ENCODE peak calls at places on chromosome 17, in five cellular contexts. Z is body of pancreas, D is uterus, W is ascending aorta, H is A549. J is an unnamed sample.

GRCh38 chr17:15947331-15947730 is 2.4 kb downstream of the ADORA2B start:
- DNase-seq in Z (no peak), D (no peak), W (no peak), H (no peak), J (no peak)

GRCh38 chr17:81471804-81472456 is 40.7 kb downstream of the ACTG1 start:
- DNase-seq in Z (peak; percentile 52), D (peak; percentile 88), W (no peak), H (peak; percentile 80), J (no peak)

GRCh38 chr17:78127888-78128615 is 503 bp downstream of the TMC6 start:
- DNase-seq in Z (peak; percentile 53), D (no peak), W (no peak), H (no peak), J (no peak)

GRCh38 chr17:82457071-82457789 is 1.3 kb upstream of the NARF start:
- DNase-seq in Z (no peak), D (no peak), W (no peak), H (no peak), J (no peak)

GRCh38 chr17:21368545-21369246 is 7.5 kb upstream of the KCNJ12 start:
- DNase-seq in Z (no peak), D (no peak), W (no peak), H (no peak), J (no peak)

GRCh38 chr17:81667754-81668153 is 1.2 kb downstream of the CCDC137 start:
- DNase-seq in Z (no peak), D (no peak), W (no peak), H (no peak), J (no peak)

GRCh38 chr17:80446645-80447405 is 29.6 kb downstream of the NPTX1 start:
- DNase-seq in Z (no peak), D (no peak), W (no peak), H (no peak), J (no peak)

GRCh38 chr17:73211745-73212144 is 18.9 kb downstream of the COG1 start:
- DNase-seq in Z (no peak), D (no peak), W (no peak), H (no peak), J (no peak)

GRCh38 chr17:42518046-42518754 is 17.8 kb upstream of the NAGLU start:
- DNase-seq in Z (peak; percentile 78), D (peak; percentile 91), W (peak; percentile 87), H (peak; percentile 92), J (peak; percentile 80)

GRCh38 chr17:69361156-69361555 is 34.2 kb upstream of the ABCA5 start:
- DNase-seq in Z (no peak), D (no peak), W (no peak), H (no peak), J (no peak)

GRCh38 chr17:1055751-1056645 is 59.1 kb downstream of the TIMM22 start:
- DNase-seq in Z (peak; percentile 71), D (peak; percentile 70), W (no peak), H (peak; percentile 64), J (no peak)

GRCh38 chr17:48795444-48796162 is 21.4 kb downstream of the TTLL6 start:
- DNase-seq in Z (peak; percentile 48), D (peak; percentile 48), W (no peak), H (peak; percentile 92), J (no peak)

GRCh38 chr17:40241435-40241834 is 22.3 kb downstream of the WIPF2 start:
- DNase-seq in Z (no peak), D (no peak), W (no peak), H (no peak), J (no peak)

GRCh38 chr17:75504347-75505151 is 10.8 kb downstream of the CASKIN2 start:
- DNase-seq in Z (peak; percentile 65), D (no peak), W (no peak), H (peak; percentile 61), J (no peak)

GRCh38 chr17:79053251-79053925 is 21.2 kb upstream of the ENGASE start:
- DNase-seq in Z (no peak), D (no peak), W (no peak), H (no peak), J (no peak)

GRCh38 chr17:29158515-29159275 is 21.5 kb downstream of the MYO18A start:
- DNase-seq in Z (peak; percentile 56), D (no peak), W (no peak), H (no peak), J (no peak)

GRCh38 chr17:12842936-12843335 is 53.6 kb downstream of the ARHGAP44 start:
- DNase-seq in Z (no peak), D (no peak), W (no peak), H (no peak), J (no peak)

GRCh38 chr17:53627511-53627910 is 195.2 kb upstream of the KIF2B start:
- DNase-seq in Z (no peak), D (no peak), W (no peak), H (peak; percentile 26), J (no peak)

GRCh38 chr17:76968707-76969597 is 100.7 kb downstream of the MGAT5B start:
- DNase-seq in Z (peak; percentile 42), D (no peak), W (no peak), H (no peak), J (no peak)

GRCh38 chr17:31373150-31374082 is 18.1 kb upstream of the RAB11FIP4 start:
- DNase-seq in Z (no peak), D (no peak), W (no peak), H (peak; percentile 72), J (no peak)

GRCh38 chr17:36085710-36086268 is 4.2 kb downstream of the CCL3 start:
- DNase-seq in Z (no peak), D (no peak), W (no peak), H (no peak), J (no peak)

GRCh38 chr17:62663304-62663703 is 35.8 kb downstream of the MRC2 start:
- DNase-seq in Z (no peak), D (no peak), W (no peak), H (no peak), J (no peak)

GRCh38 chr17:40062347-40063033 is at the start of gene THRA:
- DNase-seq in Z (peak; percentile 78), D (peak; percentile 77), W (no peak), H (no peak), J (no peak)

GRCh38 chr17:49748791-49749190 is 15.1 kb downstream of the FAM117A start:
- DNase-seq in Z (no peak), D (no peak), W (no peak), H (no peak), J (no peak)

GRCh38 chr17:75694536-75694935 is 26.7 kb upstream of the ITGB4 start:
- DNase-seq in Z (no peak), D (no peak), W (no peak), H (no peak), J (no peak)

GRCh38 chr17:81004336-81005015 is 12.8 kb downstream of the CHMP6 start:
- DNase-seq in Z (no peak), D (no peak), W (no peak), H (no peak), J (no peak)

GRCh38 chr17:49277638-49278037 is 47.1 kb upstream of the PHOSPHO1 start:
- DNase-seq in Z (no peak), D (no peak), W (no peak), H (no peak), J (no peak)

GRCh38 chr17:41645371-41646063 is 21.1 kb upstream of the KRT17 start:
- DNase-seq in Z (no peak), D (no peak), W (no peak), H (peak; percentile 85), J (no peak)

GRCh38 chr17:77692571-77693161 is 265.8 kb upstream of the TNRC6C start:
- DNase-seq in Z (no peak), D (no peak), W (no peak), H (no peak), J (no peak)

GRCh38 chr17:14487068-14487467 is 186.2 kb downstream of the HS3ST3B1 start:
- DNase-seq in Z (no peak), D (no peak), W (no peak), H (no peak), J (no peak)
- H3K4me1 ChIP-seq in Z (no peaks in the 10 kb centered on the region), D (no peaks in the 10 kb centered on the region), W (no peaks in the 10 kb centered on the region), H (no peaks in the 10 kb centered on the region), J (no peaks in the 10 kb centered on the region)

GRCh38 chr17:4576729-4577322 is 7.5 kb upstream of the SMTNL2 start:
- DNase-seq in Z (no peak), D (no peak), W (no peak), H (no peak), J (no peak)

GRCh38 chr17:4573682-4574081 is 10.6 kb upstream of the SMTNL2 start:
- DNase-seq in Z (no peak), D (no peak), W (no peak), H (peak; percentile 53), J (no peak)

GRCh38 chr17:4574448-4575045 is 9.8 kb upstream of the SMTNL2 start:
- DNase-seq in Z (no peak), D (no peak), W (no peak), H (no peak), J (no peak)

GRCh38 chr17:4572131-4572530 is 11.8 kb upstream of the GGT6 start:
- DNase-seq in Z (no peak), D (no peak), W (no peak), H (no peak), J (no peak)

DNA sequence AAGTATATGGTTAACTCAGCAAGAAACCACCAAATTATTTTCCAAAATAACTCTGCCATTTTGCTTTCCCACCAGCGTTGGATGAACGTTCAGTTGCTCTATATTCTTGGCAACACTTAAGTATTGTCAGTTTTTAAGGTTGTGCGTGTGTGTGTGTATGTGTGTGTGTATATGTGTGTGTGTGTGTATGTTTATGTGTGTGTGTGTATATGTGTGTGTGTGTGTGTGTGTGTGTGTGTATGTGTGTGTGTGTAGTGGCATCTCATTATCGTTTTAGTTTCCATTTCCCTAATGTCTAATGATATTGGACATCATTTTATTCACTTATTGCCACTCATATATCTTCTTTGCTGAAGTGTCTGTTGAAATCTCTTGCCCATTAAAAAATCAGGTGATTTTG is 11.2 kb upstream of the SMTNL2 start:
- DNase-seq in Z (no peak), D (no peak), W (no peak), H (no peak), J (no peak)
- H3K4me1 ChIP-seq in Z (no peaks in the 10 kb centered on the region), D (no peaks in the 10 kb centered on the region), W (no peaks in the 10 kb centered on the region), H (peaks cover 6% of the 10 kb centered on the region), J (no peaks in the 10 kb centered on the region)

DNA sequence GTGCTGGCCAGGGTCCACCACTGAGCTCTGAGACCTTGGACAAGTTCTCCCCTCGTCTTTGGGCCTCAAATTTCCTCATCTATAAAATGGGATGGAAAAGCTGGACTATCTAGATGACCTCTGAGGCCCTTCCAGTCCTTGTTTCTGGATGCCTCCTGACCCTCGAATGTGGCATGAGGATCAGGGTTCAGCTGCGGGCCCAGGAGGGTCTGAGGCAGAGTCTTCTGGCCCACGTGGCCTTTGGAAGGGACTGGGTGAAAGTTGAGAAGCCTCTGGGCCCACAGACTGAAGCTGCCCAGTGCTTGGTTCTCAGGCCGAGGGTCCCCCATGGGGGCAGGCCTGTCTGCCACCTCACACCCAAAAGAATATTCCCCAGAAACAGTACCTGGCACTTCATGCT is 16.9 kb upstream of the MRPS23 start:
- DNase-seq in Z (no peak), D (no peak), W (no peak), H (no peak), J (no peak)
- H3K4me1 ChIP-seq in Z (peaks cover 36% of the 10 kb centered on the region), D (peaks cover 8% of the 10 kb centered on the region), W (peaks cover 36% of the 10 kb centered on the region), H (peaks cover 71% of the 10 kb centered on the region), J (peaks cover 50% of the 10 kb centered on the region)

GRCh38 chr17:38533706-38534497 is 71.8 kb downstream of the SRCIN1 start:
- DNase-seq in Z (no peak), D (no peak), W (no peak), H (no peak), J (no peak)
- H3K4me1 ChIP-seq in Z (peaks cover 6% of the 10 kb centered on the region), D (no peaks in the 10 kb centered on the region), W (no peaks in the 10 kb centered on the region), H (no peaks in the 10 kb centered on the region), J (no peaks in the 10 kb centered on the region)